ENCODE peak calls at places on chromosomes 7 and 10, in eight cellular contexts. One of them, this sample, is unnamed. For H3K4me1, the result is how much of the 10 kb centered on the place peaks cover.

GRCh38 chr7:8590791-8591190 is 157.4 kb downstream of the NXPH1 start:
- DNase-seq in heart right ventricle: no peak
- DNase-seq in psoas muscle: no peak
- DNase-seq in endodermal cell: no peak
- DNase-seq in CD8-positive, alpha-beta T cell: no peak
- DNase-seq in neuronal stem cell: no peak
- DNase-seq in BE2C: no peak
- DNase-seq in left ventricle myocardium inferior: no peak
- DNase-seq in this sample: no peak

GRCh38 chr7:156380261-156380660 is 260.3 kb upstream of the RNF32 start:
- DNase-seq in heart right ventricle: no peak
- DNase-seq in psoas muscle: no peak
- DNase-seq in endodermal cell: no peak
- DNase-seq in CD8-positive, alpha-beta T cell: no peak
- DNase-seq in neuronal stem cell: no peak
- DNase-seq in BE2C: no peak
- DNase-seq in left ventricle myocardium inferior: no peak
- DNase-seq in this sample: no peak

GRCh38 chr10:11403116-11403515 is 208.3 kb downstream of the USP6NL start:
- DNase-seq in heart right ventricle: no peak
- DNase-seq in psoas muscle: no peak
- DNase-seq in endodermal cell: peak
- DNase-seq in CD8-positive, alpha-beta T cell: peak
- DNase-seq in neuronal stem cell: no peak
- DNase-seq in BE2C: no peak
- DNase-seq in left ventricle myocardium inferior: no peak
- DNase-seq in this sample: no peak

GRCh38 chr7:39624935-39625694 is 1.7 kb downstream of the RALA start:
- DNase-seq in heart right ventricle: no peak
- DNase-seq in psoas muscle: no peak
- DNase-seq in endodermal cell: no peak
- DNase-seq in CD8-positive, alpha-beta T cell: no peak
- DNase-seq in neuronal stem cell: no peak
- DNase-seq in BE2C: no peak
- DNase-seq in left ventricle myocardium inferior: no peak
- DNase-seq in this sample: no peak

GRCh38 chr7:44225566-44226395 is 25.0 kb downstream of the YKT6 start:
- DNase-seq in heart right ventricle: no peak
- DNase-seq in psoas muscle: peak
- DNase-seq in endodermal cell: no peak
- DNase-seq in CD8-positive, alpha-beta T cell: no peak
- DNase-seq in neuronal stem cell: no peak
- DNase-seq in BE2C: no peak
- DNase-seq in left ventricle myocardium inferior: no peak
- DNase-seq in this sample: no peak

GRCh38 chr10:77582710-77583115 is 54.9 kb downstream of the KCNMA1 start:
- DNase-seq in heart right ventricle: no peak
- DNase-seq in psoas muscle: peak
- DNase-seq in endodermal cell: no peak
- DNase-seq in CD8-positive, alpha-beta T cell: no peak
- DNase-seq in neuronal stem cell: no peak
- DNase-seq in BE2C: peak
- DNase-seq in left ventricle myocardium inferior: no peak
- DNase-seq in this sample: no peak

GRCh38 chr7:116271980-116272886 is 61.9 kb downstream of the TES start:
- DNase-seq in heart right ventricle: peak
- DNase-seq in psoas muscle: peak
- DNase-seq in endodermal cell: no peak
- DNase-seq in CD8-positive, alpha-beta T cell: no peak
- DNase-seq in neuronal stem cell: no peak
- DNase-seq in BE2C: no peak
- DNase-seq in left ventricle myocardium inferior: no peak
- DNase-seq in this sample: no peak

GRCh38 chr10:98963608-98964007 is 272.0 kb downstream of the HPSE2 start:
- DNase-seq in heart right ventricle: no peak
- DNase-seq in psoas muscle: no peak
- DNase-seq in endodermal cell: no peak
- DNase-seq in CD8-positive, alpha-beta T cell: no peak
- DNase-seq in neuronal stem cell: no peak
- DNase-seq in BE2C: no peak
- DNase-seq in left ventricle myocardium inferior: no peak
- DNase-seq in this sample: no peak

GRCh38 chr7:98591926-98592325 is 25.2 kb upstream of the NPTX2 start:
- DNase-seq in heart right ventricle: no peak
- DNase-seq in psoas muscle: no peak
- DNase-seq in endodermal cell: no peak
- DNase-seq in CD8-positive, alpha-beta T cell: no peak
- DNase-seq in neuronal stem cell: no peak
- DNase-seq in BE2C: no peak
- DNase-seq in left ventricle myocardium inferior: no peak
- DNase-seq in this sample: no peak

GRCh38 chr7:94710256-94710655 is 54.3 kb upstream of the SGCE start:
- DNase-seq in heart right ventricle: no peak
- DNase-seq in psoas muscle: no peak
- DNase-seq in endodermal cell: no peak
- DNase-seq in CD8-positive, alpha-beta T cell: no peak
- DNase-seq in neuronal stem cell: no peak
- DNase-seq in BE2C: no peak
- DNase-seq in left ventricle myocardium inferior: no peak
- DNase-seq in this sample: no peak

GRCh38 chr10:81414038-81414437 is 461.0 kb upstream of the NRG3 start:
- DNase-seq in heart right ventricle: no peak
- DNase-seq in psoas muscle: no peak
- DNase-seq in endodermal cell: peak
- DNase-seq in CD8-positive, alpha-beta T cell: no peak
- DNase-seq in neuronal stem cell: no peak
- DNase-seq in BE2C: no peak
- DNase-seq in left ventricle myocardium inferior: no peak
- DNase-seq in this sample: no peak

GRCh38 chr10:115022754-115023153 is 70.4 kb upstream of the ATRNL1 start:
- DNase-seq in heart right ventricle: no peak
- DNase-seq in psoas muscle: no peak
- DNase-seq in endodermal cell: no peak
- DNase-seq in CD8-positive, alpha-beta T cell: no peak
- DNase-seq in neuronal stem cell: no peak
- DNase-seq in BE2C: no peak
- DNase-seq in left ventricle myocardium inferior: no peak
- DNase-seq in this sample: no peak

GRCh38 chr7:44783407-44783806 is 13.1 kb upstream of the PPIA start:
- DNase-seq in heart right ventricle: no peak
- DNase-seq in psoas muscle: no peak
- DNase-seq in endodermal cell: no peak
- DNase-seq in CD8-positive, alpha-beta T cell: no peak
- DNase-seq in neuronal stem cell: no peak
- DNase-seq in BE2C: no peak
- DNase-seq in left ventricle myocardium inferior: no peak
- DNase-seq in this sample: no peak

GRCh38 chr10:123044391-123044790 is 35.6 kb downstream of the ACADSB start:
- DNase-seq in heart right ventricle: no peak
- DNase-seq in psoas muscle: no peak
- DNase-seq in endodermal cell: no peak
- DNase-seq in CD8-positive, alpha-beta T cell: no peak
- DNase-seq in neuronal stem cell: no peak
- DNase-seq in BE2C: no peak
- DNase-seq in left ventricle myocardium inferior: no peak
- DNase-seq in this sample: no peak

GRCh38 chr10:125105155-125105554 is 55.2 kb downstream of the CTBP2 start:
- DNase-seq in heart right ventricle: no peak
- DNase-seq in psoas muscle: peak
- DNase-seq in endodermal cell: no peak
- DNase-seq in CD8-positive, alpha-beta T cell: no peak
- DNase-seq in neuronal stem cell: no peak
- DNase-seq in BE2C: no peak
- DNase-seq in left ventricle myocardium inferior: no peak
- DNase-seq in this sample: no peak

GRCh38 chr7:121941836-121942235 is 68.9 kb downstream of the PTPRZ1 start:
- DNase-seq in heart right ventricle: no peak
- DNase-seq in psoas muscle: no peak
- DNase-seq in endodermal cell: no peak
- DNase-seq in CD8-positive, alpha-beta T cell: no peak
- DNase-seq in neuronal stem cell: no peak
- DNase-seq in BE2C: no peak
- DNase-seq in left ventricle myocardium inferior: no peak
- DNase-seq in this sample: no peak

GRCh38 chr7:121932768-121933167 is 59.8 kb downstream of the PTPRZ1 start:
- DNase-seq in heart right ventricle: no peak
- DNase-seq in psoas muscle: no peak
- DNase-seq in endodermal cell: no peak
- DNase-seq in CD8-positive, alpha-beta T cell: no peak
- DNase-seq in neuronal stem cell: no peak
- DNase-seq in BE2C: no peak
- DNase-seq in left ventricle myocardium inferior: no peak
- DNase-seq in this sample: no peak

GRCh38 chr7:121938429-121938996 is 65.6 kb downstream of the PTPRZ1 start:
- DNase-seq in heart right ventricle: no peak
- DNase-seq in psoas muscle: no peak
- DNase-seq in endodermal cell: peak
- DNase-seq in CD8-positive, alpha-beta T cell: no peak
- DNase-seq in neuronal stem cell: no peak
- DNase-seq in BE2C: no peak
- DNase-seq in left ventricle myocardium inferior: no peak
- DNase-seq in this sample: no peak

GRCh38 chr7:121940907-121941306 is 67.9 kb downstream of the PTPRZ1 start:
- DNase-seq in heart right ventricle: no peak
- DNase-seq in psoas muscle: no peak
- DNase-seq in endodermal cell: no peak
- DNase-seq in CD8-positive, alpha-beta T cell: no peak
- DNase-seq in neuronal stem cell: no peak
- DNase-seq in BE2C: no peak
- DNase-seq in left ventricle myocardium inferior: no peak
- DNase-seq in this sample: no peak

DNA sequence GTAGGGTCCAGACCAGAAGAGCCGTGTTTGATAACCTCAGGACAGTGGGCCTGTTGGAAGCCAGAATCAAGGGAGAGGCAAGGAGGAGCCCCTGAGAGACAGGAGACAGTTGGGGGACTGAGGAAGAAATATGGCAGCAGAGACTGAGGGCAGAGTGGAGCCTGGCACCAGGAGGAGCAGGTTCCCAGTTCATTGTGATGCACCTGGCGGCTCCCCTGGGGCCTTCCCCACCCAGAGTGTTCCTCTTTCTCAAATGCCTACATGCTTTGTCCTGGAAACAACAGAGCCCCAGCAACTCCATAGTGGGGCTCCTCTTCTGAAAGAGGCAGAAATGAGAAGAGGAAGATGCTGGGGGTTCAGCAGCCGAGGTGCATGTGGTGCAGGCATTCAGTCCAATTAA is 64.3 kb downstream of the PTPRZ1 start:
- DNase-seq in heart right ventricle: no peak
- DNase-seq in psoas muscle: no peak
- DNase-seq in endodermal cell: peak
- DNase-seq in CD8-positive, alpha-beta T cell: no peak
- DNase-seq in neuronal stem cell: no peak
- DNase-seq in BE2C: no peak
- DNase-seq in left ventricle myocardium inferior: no peak
- DNase-seq in this sample: no peak
- H3K4me1 ChIP-seq in heart right ventricle: under half
- H3K4me1 ChIP-seq in psoas muscle: under half
- H3K4me1 ChIP-seq in endodermal cell: under half
- H3K4me1 ChIP-seq in CD8-positive, alpha-beta T cell: under half
- H3K4me1 ChIP-seq in neuronal stem cell: under half
- H3K4me1 ChIP-seq in BE2C: under half
- H3K4me1 ChIP-seq in left ventricle myocardium inferior: under half
- H3K4me1 ChIP-seq in this sample: under half

DNA sequence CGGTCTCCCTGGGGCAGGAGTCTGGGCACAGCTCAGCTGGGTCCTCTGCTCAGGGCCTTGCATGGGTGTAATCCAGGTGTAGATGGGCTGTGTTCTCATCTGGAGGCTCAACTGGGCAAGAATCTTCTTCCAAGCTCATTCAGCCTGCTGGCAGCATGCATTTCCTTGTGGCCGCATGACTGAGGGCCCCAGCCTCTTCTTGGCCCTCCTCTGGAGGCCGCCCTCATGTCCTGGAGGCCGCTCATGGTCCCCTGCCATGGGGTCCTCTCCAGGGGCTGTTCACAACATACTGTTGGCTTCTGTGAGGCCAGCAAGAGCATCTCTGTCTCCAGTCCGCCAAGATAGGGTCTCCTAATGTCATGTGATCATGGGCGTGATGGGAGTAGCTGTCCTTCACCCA is 437.5 kb upstream of the FOXK1 start:
- DNase-seq in heart right ventricle: no peak
- DNase-seq in psoas muscle: no peak
- DNase-seq in endodermal cell: no peak
- DNase-seq in CD8-positive, alpha-beta T cell: no peak
- DNase-seq in neuronal stem cell: no peak
- DNase-seq in BE2C: no peak
- DNase-seq in left ventricle myocardium inferior: no peak
- DNase-seq in this sample: no peak
- H3K4me1 ChIP-seq in heart right ventricle: under half
- H3K4me1 ChIP-seq in psoas muscle: under half
- H3K4me1 ChIP-seq in endodermal cell: under half
- H3K4me1 ChIP-seq in CD8-positive, alpha-beta T cell: under half
- H3K4me1 ChIP-seq in neuronal stem cell: under half
- H3K4me1 ChIP-seq in BE2C: under half
- H3K4me1 ChIP-seq in left ventricle myocardium inferior: under half
- H3K4me1 ChIP-seq in this sample: under half

DNA sequence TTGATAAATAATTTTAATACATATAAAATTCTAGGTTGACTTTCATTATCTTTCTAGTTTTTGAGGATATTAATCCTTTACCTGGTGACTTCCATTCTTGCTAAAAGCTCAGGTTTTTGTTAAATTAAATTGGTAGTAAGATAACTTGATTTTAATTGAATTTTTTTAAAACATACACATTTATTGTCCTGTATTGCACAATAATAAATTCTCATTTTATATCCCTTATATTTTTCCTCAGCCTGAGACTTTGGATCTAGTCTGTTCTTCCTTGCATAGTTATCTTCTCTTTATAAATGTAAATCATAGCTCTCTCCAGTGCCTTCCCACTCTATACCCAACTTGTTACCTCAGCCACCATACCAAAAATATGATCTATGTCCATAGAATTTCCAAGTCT is 212.9 kb upstream of the CNTNAP2 start:
- DNase-seq in heart right ventricle: no peak
- DNase-seq in psoas muscle: no peak
- DNase-seq in endodermal cell: no peak
- DNase-seq in CD8-positive, alpha-beta T cell: no peak
- DNase-seq in neuronal stem cell: no peak
- DNase-seq in BE2C: no peak
- DNase-seq in left ventricle myocardium inferior: no peak
- DNase-seq in this sample: no peak
- H3K4me1 ChIP-seq in heart right ventricle: under half
- H3K4me1 ChIP-seq in psoas muscle: under half
- H3K4me1 ChIP-seq in endodermal cell: under half
- H3K4me1 ChIP-seq in CD8-positive, alpha-beta T cell: under half
- H3K4me1 ChIP-seq in neuronal stem cell: under half
- H3K4me1 ChIP-seq in BE2C: under half
- H3K4me1 ChIP-seq in left ventricle myocardium inferior: under half
- H3K4me1 ChIP-seq in this sample: under half

DNA sequence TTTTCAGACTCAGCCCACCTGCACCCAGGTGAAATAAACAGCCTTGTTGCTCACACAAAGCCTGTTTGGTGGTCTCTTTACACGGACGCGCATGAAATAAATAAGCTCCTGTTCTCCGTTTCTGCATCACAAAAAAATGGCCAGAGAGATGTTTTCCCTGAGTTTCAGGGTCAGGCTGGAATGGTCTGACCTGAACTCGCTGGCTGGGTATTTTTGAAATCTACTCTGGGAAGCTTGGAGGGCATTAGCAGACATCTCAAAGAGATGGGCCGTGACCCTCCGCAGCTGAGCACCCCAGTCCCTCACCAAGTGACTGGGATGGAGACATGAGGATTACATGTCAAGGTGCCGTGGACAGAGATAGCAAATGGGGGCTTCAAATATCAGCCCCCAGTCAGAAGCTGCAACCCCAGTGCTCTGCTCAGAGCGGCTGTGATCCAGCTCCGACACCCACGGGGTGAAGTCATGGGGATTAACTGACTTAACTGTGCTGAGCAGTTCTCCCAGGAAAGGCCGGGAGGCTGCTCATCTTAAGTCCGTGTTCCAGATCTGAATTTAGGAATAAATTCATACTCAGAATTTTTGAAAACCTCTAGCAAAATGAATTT is 22.3 kb downstream of the CALML5 start:
- DNase-seq in heart right ventricle: no peak
- DNase-seq in psoas muscle: no peak
- DNase-seq in endodermal cell: peak
- DNase-seq in CD8-positive, alpha-beta T cell: no peak
- DNase-seq in neuronal stem cell: no peak
- DNase-seq in BE2C: no peak
- DNase-seq in left ventricle myocardium inferior: no peak
- DNase-seq in this sample: no peak
- H3K4me1 ChIP-seq in heart right ventricle: under half
- H3K4me1 ChIP-seq in psoas muscle: under half
- H3K4me1 ChIP-seq in endodermal cell: under half
- H3K4me1 ChIP-seq in CD8-positive, alpha-beta T cell: under half
- H3K4me1 ChIP-seq in neuronal stem cell: under half
- H3K4me1 ChIP-seq in BE2C: under half
- H3K4me1 ChIP-seq in left ventricle myocardium inferior: under half
- H3K4me1 ChIP-seq in this sample: under half

This sample was measured in tibial nerve.